ENCODE peak calls at places on chromosomes 16 and 17, in five cellular contexts. R is posterior cingulate gyrus, X is GM04503, I is brain microvascular endothelial cell, E is progenitor cell of endocrine pancreas. D is an unnamed sample.

GRCh38 chr16:85459529-85460251 is 153.4 kb upstream of the GSE1 start:
- DNase-seq in I (no peak), X (no peak), R (no peak), E (no peak), D (no peak)

GRCh38 chr17:7745748-7746470 is 28.4 kb downstream of the DNAH2 start:
- DNase-seq in X (peak; percentile 73), E (no peak), R (no peak), I (peak; percentile 78), D (no peak)

GRCh38 chr16:75256871-75257343 is 5.5 kb upstream of the BCAR1 start:
- DNase-seq in I (no peak), E (no peak), X (no peak), R (no peak), D (no peak)

GRCh38 chr17:14203392-14203791 is 33.3 kb downstream of the CDRT15 start:
- DNase-seq in R (no peak), I (no peak), X (no peak), E (no peak), D (no peak)

GRCh38 chr17:81558941-81559806 is 7.0 kb upstream of the FAAP100 start:
- DNase-seq in E (no peak), R (no peak), I (no peak), X (no peak), D (no peak)

GRCh38 chr16:81661082-81661481 is 118.0 kb upstream of the PLCG2 start:
- DNase-seq in X (no peak), I (no peak), R (no peak), E (no peak), D (peak; percentile 66)

GRCh38 chr17:16945513-16946201 is 26.3 kb downstream of the TNFRSF13B start:
- DNase-seq in R (no peak), X (no peak), I (no peak), E (no peak), D (no peak)

GRCh38 chr16:70684146-70685060 is 1.4 kb downstream of the MTSS2 start:
- DNase-seq in E (no peak), I (no peak), X (no peak), R (peak; percentile 82), D (no peak)

GRCh38 chr17:83067071-83067717 is 12.2 kb upstream of the METRNL start:
- DNase-seq in I (no peak), X (no peak), E (no peak), R (peak; percentile 71), D (no peak)

GRCh38 chr17:8192070-8192815 is 2.3 kb upstream of the BORCS6 start:
- DNase-seq in I (peak; percentile 93), X (no peak), E (peak; percentile 20), R (peak; percentile 94), D (peak; percentile 85)

GRCh38 chr16:69861276-69862030 is 89.7 kb upstream of the CLEC18A start:
- DNase-seq in R (no peak), X (peak; percentile 68), E (no peak), I (peak; percentile 64), D (no peak)

GRCh38 chr16:1078579-1079021 is 6.1 kb downstream of the SSTR5 start:
- DNase-seq in X (no peak), I (peak; percentile 18), E (no peak), R (no peak), D (peak; percentile 53)

GRCh38 chr17:7834554-7834890 is 505 bp downstream of the KDM6B start:
- DNase-seq in I (no peak), E (no peak), X (no peak), R (no peak), D (no peak)

GRCh38 chr16:15667091-15667742 is 17.2 kb downstream of the NDE1 start:
- DNase-seq in I (no peak), E (no peak), R (peak; percentile 74), X (no peak), D (no peak)

GRCh38 chr16:5971106-5971505 is 873.5 kb upstream of the EEF2KMT start:
- DNase-seq in E (no peak), X (no peak), I (no peak), R (no peak), D (no peak)

GRCh38 chr17:60601443-60602384 is 1.7 kb downstream of the PPM1D start:
- DNase-seq in R (no peak), I (peak; percentile 74), E (peak; percentile 23), X (peak; percentile 41), D (peak; percentile 66)

GRCh38 chr16:71585318-71585703 is 8.4 kb upstream of the TAT start:
- DNase-seq in I (no peak), X (no peak), R (no peak), E (no peak), D (no peak)

GRCh38 chr17:15377608-15378007 is 36.2 kb upstream of the TEKT3 start:
- DNase-seq in X (peak; percentile 70), I (peak; percentile 40), R (no peak), E (no peak), D (peak; percentile 90)

GRCh38 chr16:46996952-46997458 is 23.5 kb upstream of the DNAJA2 start:
- DNase-seq in X (no peak), E (no peak), R (no peak), I (no peak), D (no peak)

GRCh38 chr17:80008848-80009247 is 26.8 kb downstream of the TBC1D16 start:
- DNase-seq in E (no peak), I (no peak), R (no peak), X (no peak), D (no peak)

GRCh38 chr17:77035526-77035925 is 105.2 kb upstream of the SEC14L1 start:
- DNase-seq in R (peak; percentile 49), E (no peak), I (no peak), X (no peak), D (no peak)

GRCh38 chr16:68146583-68146982 is 61.4 kb downstream of the NFATC3 start:
- DNase-seq in I (peak; percentile 41), X (peak; percentile 28), E (no peak), R (no peak), D (no peak)